ENCODE peak calls at places on chromosomes 1 and 21, in five cellular contexts. Y, V, S, F and X are unnamed samples.

GRCh38 chr1:38132681-38133080 is 86.1 kb upstream of the POU3F1 start:
- DNase-seq in S (no peak), Y (no peak), F (no peak), V (no peak), X (no peak)

GRCh38 chr1:9313576-9313975 is 20.9 kb downstream of the SPSB1 start:
- DNase-seq in Y (no peak), S (no peak), V (no peak), F (no peak), X (no peak)

GRCh38 chr1:913491-914252 is 10.1 kb upstream of the SAMD11 start:
- DNase-seq in S (peak), V (no peak), F (no peak), Y (peak), X (peak)

GRCh38 chr1:11518016-11518670 is 39.2 kb downstream of the DISP3 start:
- DNase-seq in F (no peak), S (peak), V (no peak), Y (peak), X (peak)

GRCh38 chr1:240737761-240738265 is 125.9 kb upstream of the GREM2 start:
- DNase-seq in S (no peak), F (no peak), V (no peak), Y (no peak), X (no peak)

GRCh38 chr1:224779491-224780020 is 149.9 kb upstream of the DNAH14 start:
- DNase-seq in Y (no peak), S (no peak), F (no peak), V (no peak), X (no peak)

GRCh38 chr1:18481190-18481920 is 625 bp downstream of the KLHDC7A start:
- DNase-seq in Y (no peak), V (no peak), F (peak), S (no peak), X (no peak)

GRCh38 chr21:38254970-38255369 is 1.8 kb upstream of the KCNJ15 start:
- DNase-seq in S (no peak), V (no peak), F (no peak), Y (no peak), X (no peak)

GRCh38 chr21:31505975-31506374 is 153.5 kb upstream of the SOD1 start:
- DNase-seq in Y (no peak), V (no peak), F (no peak), S (no peak), X (no peak)

GRCh38 chr1:29684141-29684540 is 447.8 kb downstream of the PTPRU start:
- DNase-seq in Y (no peak), S (peak), F (no peak), V (no peak), X (no peak)

GRCh38 chr1:174969977-174970376 is 29.8 kb upstream of the CACYBP start:
- DNase-seq in Y (no peak), S (no peak), V (no peak), F (no peak), X (no peak)

GRCh38 chr1:54153548-54154439 is 994 bp upstream of the CDCP2 start:
- DNase-seq in S (no peak), V (no peak), F (peak), Y (peak), X (peak)

GRCh38 chr1:54650417-54650816 is 8.8 kb downstream of the MROH7 start:
- DNase-seq in Y (no peak), V (no peak), F (no peak), S (no peak), X (no peak)

GRCh38 chr1:98253145-98253544 is 332.3 kb upstream of the DPYD start:
- DNase-seq in F (no peak), S (no peak), V (no peak), Y (no peak), X (no peak)

GRCh38 chr1:51714374-51715019 is 97.6 kb downstream of the OSBPL9 start:
- DNase-seq in F (no peak), Y (no peak), S (no peak), V (no peak), X (no peak)

GRCh38 chr1:207024202-207025143 is 8.1 kb downstream of the C1orf116 start:
- DNase-seq in V (no peak), Y (no peak), S (no peak), F (no peak), X (no peak)

GRCh38 chr1:193103759-193104495 is 1.3 kb downstream of the GLRX2 start:
- DNase-seq in F (no peak), Y (no peak), S (no peak), V (no peak), X (no peak)

GRCh38 chr1:227885648-227886502 is 61.9 kb downstream of the WNT9A start:
- DNase-seq in V (peak), F (peak), Y (peak), S (peak), X (peak)

GRCh38 chr21:37642493-37642892 is 273.8 kb downstream of the KCNJ6 start:
- DNase-seq in S (no peak), Y (no peak), F (no peak), V (peak), X (no peak)

GRCh38 chr1:92953491-92953890 is 7.8 kb downstream of the DIPK1A start:
- DNase-seq in Y (no peak), F (no peak), S (no peak), V (no peak), X (no peak)

GRCh38 chr1:91655912-91656449 is 155.3 kb downstream of the CDC7 start:
- DNase-seq in F (no peak), Y (no peak), V (no peak), S (no peak), X (no peak)

GRCh38 chr1:36084502-36085115 is 715 bp downstream of the TEKT2 start:
- DNase-seq in V (no peak), S (peak), Y (no peak), F (peak), X (peak)

GRCh38 chr1:58804853-58805252 is 21.0 kb upstream of the JUN start:
- DNase-seq in F (no peak), Y (no peak), V (no peak), S (no peak), X (no peak)

GRCh38 chr1:6415979-6416656 is 3.6 kb downstream of the HES2 start:
- DNase-seq in Y (no peak), S (no peak), V (no peak), F (no peak), X (no peak)

GRCh38 chr1:222331765-222332164 is 216.1 kb downstream of the HHIPL2 start:
- DNase-seq in Y (no peak), V (no peak), F (no peak), S (no peak), X (no peak)

GRCh38 chr1:98398092-98398491 is 263.4 kb upstream of the SNX7 start:
- DNase-seq in Y (no peak), V (no peak), F (no peak), S (no peak), X (no peak)

GRCh38 chr1:110682898-110683297 is 8.2 kb upstream of the KCNA3 start:
- DNase-seq in S (no peak), V (no peak), Y (no peak), F (no peak), X (no peak)

GRCh38 chr1:79982218-79982617 is 975.7 kb upstream of the ADGRL4 start:
- DNase-seq in Y (peak), V (no peak), F (peak), S (peak), X (no peak)

GRCh38 chr1:197235355-197235754 is 32.7 kb upstream of the CRB1 start:
- DNase-seq in S (no peak), V (no peak), Y (no peak), F (no peak), X (no peak)

GRCh38 chr1:40625476-40626382 is 39.8 kb downstream of the RIMS3 start:
- DNase-seq in Y (no peak), F (no peak), V (no peak), S (no peak), X (no peak)
- TF ChIP-seq CTCF in Y (no peak), F (no peak), V (no peak), S (no peak), X (no peak)

GRCh38 chr1:229786974-229787610 is 161.0 kb downstream of the URB2 start:
- DNase-seq in V (no peak), F (no peak), S (no peak), Y (no peak), X (no peak)

GRCh38 chr1:229782469-229782868 is 156.4 kb downstream of the URB2 start:
- DNase-seq in S (no peak), V (no peak), F (no peak), Y (no peak), X (no peak)

GRCh38 chr1:229784834-229785233 is 158.8 kb downstream of the URB2 start:
- DNase-seq in V (no peak), F (peak), S (no peak), Y (no peak), X (no peak)

DNA sequence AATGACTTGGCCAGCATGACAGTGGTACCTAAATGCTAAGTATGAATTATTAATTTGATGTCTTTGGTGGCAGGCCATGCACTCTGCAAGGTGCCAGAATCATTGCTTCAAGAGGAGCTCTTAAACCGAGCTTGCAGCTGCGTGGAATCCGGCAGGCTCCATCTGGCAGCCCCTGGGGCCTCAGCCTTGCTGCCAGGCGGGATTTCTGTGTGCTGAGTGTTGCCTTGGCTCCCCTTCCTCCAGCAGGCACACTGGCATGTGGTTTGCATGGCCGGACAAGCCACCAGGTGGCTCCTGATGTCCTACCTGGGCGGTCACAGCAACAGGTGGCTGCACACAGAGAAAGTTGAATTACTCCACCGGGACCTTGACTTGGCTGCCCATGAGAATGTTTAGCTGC is 155.4 kb downstream of the URB2 start:
- DNase-seq in S (peak), F (peak), Y (no peak), V (no peak), X (no peak)
- TF ChIP-seq CTCF in S (peak), F (peak), Y (no peak), V (no peak), X (no peak)

GRCh38 chr21:25980710-25981109 is 189.9 kb downstream of the APP start:
- DNase-seq in F (no peak), V (no peak), Y (no peak), S (no peak), X (no peak)
- TF ChIP-seq CTCF in F (no peak), V (no peak), Y (no peak), S (no peak), X (no peak)

GRCh38 chr21:25722631-25723030 is 12.1 kb downstream of the ATP5PF start:
- DNase-seq in S (no peak), F (no peak), V (no peak), Y (no peak), X (no peak)
- TF ChIP-seq CTCF in S (no peak), F (no peak), V (no peak), Y (no peak), X (no peak)

DNA sequence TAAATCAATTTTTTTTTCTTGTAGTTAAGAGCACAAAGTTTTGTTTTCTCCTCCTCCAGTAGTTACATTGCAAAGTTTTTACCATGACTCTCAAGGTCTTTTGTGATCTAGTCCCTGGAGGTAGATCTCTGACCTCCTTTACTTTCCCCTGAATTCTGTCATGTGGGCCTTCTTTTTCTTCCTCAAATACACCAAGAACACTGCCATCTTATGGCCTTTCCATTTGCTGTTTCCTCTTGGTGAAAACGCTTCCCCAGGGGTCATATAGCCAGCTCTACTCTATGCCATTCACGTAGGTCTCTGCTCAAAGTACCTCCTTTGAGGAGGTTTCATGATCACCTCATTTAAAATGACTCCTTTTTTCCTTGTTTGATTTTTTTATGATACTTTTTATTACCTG is 2.7 kb downstream of the DDX20 start:
- DNase-seq in F (no peak), V (peak), Y (no peak), S (no peak), X (no peak)
- TF ChIP-seq CTCF in F (no peak), V (no peak), Y (no peak), S (no peak), X (peak)

GRCh38 chr1:233912447-233912846 is 8.0 kb downstream of the SLC35F3 start:
- DNase-seq in F (no peak), V (no peak), S (no peak), Y (no peak), X (no peak)
- TF ChIP-seq CTCF in F (no peak), V (no peak), S (no peak), Y (no peak), X (no peak)

DNA sequence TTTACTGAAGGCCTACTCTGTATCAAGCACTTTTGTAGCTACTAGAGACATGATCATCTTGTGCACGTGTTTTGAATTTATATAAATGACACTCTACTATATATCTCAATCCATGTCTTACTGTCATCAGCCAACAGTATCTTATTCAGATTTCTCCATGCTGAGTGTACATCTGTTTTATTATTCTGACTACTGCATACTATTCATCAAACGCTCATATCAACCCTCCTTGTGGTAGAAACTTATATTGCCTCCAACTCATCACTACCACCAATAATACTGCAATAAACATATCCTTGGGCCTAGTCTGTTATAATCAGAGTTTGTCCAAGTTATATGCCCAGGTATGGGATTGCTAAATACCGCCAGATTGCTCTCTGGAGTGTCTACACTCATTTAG is 81.6 kb upstream of the IRF2BP2 start:
- DNase-seq in S (no peak), V (peak), Y (no peak), F (no peak), X (no peak)
- TF ChIP-seq CTCF in S (peak), V (no peak), Y (no peak), F (no peak), X (peak)

DNA sequence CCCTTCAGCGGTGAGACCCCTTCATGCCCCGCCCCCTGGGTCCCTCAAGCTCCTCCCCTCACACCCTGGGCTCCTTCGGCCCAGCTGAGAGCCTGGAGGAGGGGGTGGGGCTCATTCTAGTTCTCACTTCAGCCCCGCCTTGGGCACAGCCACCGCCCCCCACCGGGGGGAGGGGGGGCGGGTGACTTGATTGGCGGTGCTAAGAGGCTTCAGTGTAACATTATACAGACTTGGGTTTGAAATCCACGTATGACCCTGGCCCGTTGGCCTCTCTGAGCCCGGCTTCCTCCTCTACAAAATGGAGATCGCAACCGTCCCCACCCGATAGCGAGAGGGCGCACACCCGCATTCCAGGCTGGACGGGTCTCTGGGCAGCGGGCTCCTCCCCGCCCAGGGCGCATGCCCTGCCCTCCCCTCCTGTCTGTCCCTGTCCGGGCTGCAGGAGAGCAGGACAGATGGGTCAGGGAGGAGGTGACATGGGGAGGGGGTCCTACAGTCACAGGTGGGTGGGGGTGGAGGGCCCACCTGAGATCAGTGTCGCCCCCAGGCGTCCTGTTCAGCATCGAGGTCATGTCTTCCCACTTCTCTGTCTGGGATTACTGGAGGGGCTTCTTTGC is 5.1 kb downstream of the CLCNKB start:
- DNase-seq in Y (peak), V (no peak), S (peak), F (peak), X (no peak)
- TF ChIP-seq CTCF in Y (no peak), V (no peak), S (no peak), F (no peak), X (peak)

DNA sequence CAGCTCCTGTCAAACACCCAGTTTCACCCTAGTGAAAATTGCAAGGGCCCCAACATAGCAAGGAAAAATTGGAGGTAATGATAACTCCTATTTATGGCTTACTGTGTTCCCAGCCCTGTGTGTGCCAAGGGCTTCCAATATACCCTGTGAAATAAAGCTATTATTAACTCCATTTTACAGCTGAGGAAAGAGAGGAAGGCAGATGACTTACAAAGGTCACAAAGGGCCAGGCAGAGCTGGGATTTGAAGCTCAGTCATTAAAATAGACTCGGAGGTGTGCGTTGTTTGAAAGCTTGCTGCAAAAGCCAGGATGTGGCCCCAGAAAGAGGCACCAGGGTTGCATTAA is 20.2 kb upstream of the SDC3 start:
- DNase-seq in F (no peak), S (no peak), V (no peak), Y (no peak), X (no peak)
- TF ChIP-seq CTCF in F (no peak), S (no peak), V (no peak), Y (no peak), X (no peak)

GRCh38 chr1:171790318-171790717 is 8.9 kb downstream of the METTL13 start:
- DNase-seq in Y (no peak), F (no peak), S (no peak), V (no peak), X (no peak)

GRCh38 chr1:171796592-171796991 is 15.1 kb downstream of the METTL13 start:
- DNase-seq in F (no peak), S (no peak), Y (no peak), V (no peak), X (no peak)

GRCh38 chr1:171792656-171793055 is 11.2 kb downstream of the METTL13 start:
- DNase-seq in Y (no peak), F (no peak), S (no peak), V (no peak), X (no peak)

GRCh38 chr1:171794085-171794484 is 12.6 kb downstream of the METTL13 start:
- DNase-seq in S (no peak), Y (no peak), V (no peak), F (no peak), X (no peak)

GRCh38 chr1:171793656-171794055 is 12.2 kb downstream of the METTL13 start:
- DNase-seq in Y (no peak), V (no peak), F (no peak), S (no peak), X (no peak)
- TF ChIP-seq CTCF in Y (no peak), V (no peak), F (no peak), S (no peak), X (no peak)